ENCODE peak calls at places on chromosome 22, in nine cellular contexts. One of them, this sample, is unnamed. For H3K4me1 and H3K36me3, the result is how much of the 10 kb centered on the place peaks cover.

GRCh38 chr22:39348909-39349505 is 784 bp upstream of the SYNGR1 start:
- DNase-seq in Caco-2: no peak
- DNase-seq in ovary: peak
- DNase-seq in thoracic aorta: no peak
- DNase-seq in right atrium auricular region: no peak
- DNase-seq in suprapubic skin: no peak
- DNase-seq in sigmoid colon: no peak
- DNase-seq in pancreas: no peak
- DNase-seq in cardiac muscle cell: no peak
- DNase-seq in this sample: peak

GRCh38 chr22:35399114-35399677 is 744 bp upstream of the MCM5 start:
- DNase-seq in sigmoid colon: no peak
- DNase-seq in thoracic aorta: no peak
- DNase-seq in Caco-2: peak
- DNase-seq in ovary: no peak
- DNase-seq in pancreas: no peak
- DNase-seq in right atrium auricular region: no peak
- DNase-seq in suprapubic skin: no peak
- DNase-seq in cardiac muscle cell: no peak
- DNase-seq in this sample: no peak

GRCh38 chr22:23119492-23120414 is 22.0 kb downstream of the RSPH14 start:
- DNase-seq in ovary: no peak
- DNase-seq in suprapubic skin: no peak
- DNase-seq in sigmoid colon: no peak
- DNase-seq in cardiac muscle cell: no peak
- DNase-seq in pancreas: no peak
- DNase-seq in Caco-2: no peak
- DNase-seq in right atrium auricular region: no peak
- DNase-seq in thoracic aorta: no peak
- DNase-seq in this sample: no peak

GRCh38 chr22:17243524-17243923 is 24.3 kb upstream of the ADA2 start:
- DNase-seq in ovary: no peak
- DNase-seq in Caco-2: no peak
- DNase-seq in right atrium auricular region: no peak
- DNase-seq in sigmoid colon: no peak
- DNase-seq in thoracic aorta: no peak
- DNase-seq in pancreas: no peak
- DNase-seq in cardiac muscle cell: no peak
- DNase-seq in suprapubic skin: no peak
- DNase-seq in this sample: no peak

GRCh38 chr22:46391486-46392136 is 56.1 kb downstream of the TRMU start:
- DNase-seq in pancreas: no peak
- DNase-seq in cardiac muscle cell: no peak
- DNase-seq in thoracic aorta: no peak
- DNase-seq in ovary: no peak
- DNase-seq in suprapubic skin: no peak
- DNase-seq in sigmoid colon: no peak
- DNase-seq in Caco-2: no peak
- DNase-seq in right atrium auricular region: no peak
- DNase-seq in this sample: no peak

GRCh38 chr22:23696326-23696851 is 5.6 kb downstream of the RGL4 start:
- DNase-seq in thoracic aorta: no peak
- DNase-seq in right atrium auricular region: no peak
- DNase-seq in Caco-2: no peak
- DNase-seq in sigmoid colon: no peak
- DNase-seq in ovary: no peak
- DNase-seq in cardiac muscle cell: peak
- DNase-seq in suprapubic skin: no peak
- DNase-seq in pancreas: peak
- DNase-seq in this sample: no peak

GRCh38 chr22:17754233-17754925 is 19.9 kb downstream of the BID start:
- DNase-seq in suprapubic skin: no peak
- DNase-seq in pancreas: no peak
- DNase-seq in cardiac muscle cell: no peak
- DNase-seq in Caco-2: no peak
- DNase-seq in right atrium auricular region: no peak
- DNase-seq in thoracic aorta: no peak
- DNase-seq in sigmoid colon: no peak
- DNase-seq in ovary: no peak
- DNase-seq in this sample: no peak

GRCh38 chr22:48892571-48893287 is 934.9 kb downstream of the BRD1 start:
- DNase-seq in suprapubic skin: no peak
- DNase-seq in cardiac muscle cell: no peak
- DNase-seq in ovary: no peak
- DNase-seq in Caco-2: no peak
- DNase-seq in right atrium auricular region: peak
- DNase-seq in sigmoid colon: no peak
- DNase-seq in thoracic aorta: no peak
- DNase-seq in pancreas: no peak
- DNase-seq in this sample: no peak

GRCh38 chr22:22030493-22031182 is 48.1 kb upstream of the TOP3B start:
- DNase-seq in suprapubic skin: no peak
- DNase-seq in Caco-2: peak
- DNase-seq in ovary: peak
- DNase-seq in cardiac muscle cell: peak
- DNase-seq in pancreas: no peak
- DNase-seq in thoracic aorta: no peak
- DNase-seq in sigmoid colon: no peak
- DNase-seq in right atrium auricular region: peak
- DNase-seq in this sample: peak

GRCh38 chr22:27526851-27527250 is 274.7 kb downstream of the MN1 start:
- DNase-seq in thoracic aorta: no peak
- DNase-seq in sigmoid colon: no peak
- DNase-seq in suprapubic skin: no peak
- DNase-seq in pancreas: no peak
- DNase-seq in right atrium auricular region: no peak
- DNase-seq in ovary: no peak
- DNase-seq in Caco-2: no peak
- DNase-seq in cardiac muscle cell: no peak
- DNase-seq in this sample: no peak

GRCh38 chr22:49469896-49470740 is 357.6 kb downstream of the BRD1 start:
- DNase-seq in suprapubic skin: no peak
- DNase-seq in right atrium auricular region: no peak
- DNase-seq in cardiac muscle cell: no peak
- DNase-seq in thoracic aorta: no peak
- DNase-seq in pancreas: no peak
- DNase-seq in Caco-2: no peak
- DNase-seq in ovary: no peak
- DNase-seq in sigmoid colon: no peak
- DNase-seq in this sample: no peak

GRCh38 chr22:19891350-19892248 is 36.9 kb upstream of the GNB1L start:
- DNase-seq in pancreas: no peak
- DNase-seq in cardiac muscle cell: peak
- DNase-seq in sigmoid colon: no peak
- DNase-seq in ovary: no peak
- DNase-seq in Caco-2: peak
- DNase-seq in suprapubic skin: no peak
- DNase-seq in thoracic aorta: no peak
- DNase-seq in right atrium auricular region: no peak
- DNase-seq in this sample: peak

GRCh38 chr22:42805016-42805997 is 51.8 kb downstream of the ARFGAP3 start:
- DNase-seq in Caco-2: no peak
- DNase-seq in thoracic aorta: no peak
- DNase-seq in right atrium auricular region: peak
- DNase-seq in ovary: no peak
- DNase-seq in suprapubic skin: peak
- DNase-seq in sigmoid colon: peak
- DNase-seq in cardiac muscle cell: no peak
- DNase-seq in pancreas: peak
- DNase-seq in this sample: no peak

GRCh38 chr22:48686694-48687302 is 1140.9 kb downstream of the BRD1 start:
- DNase-seq in suprapubic skin: no peak
- DNase-seq in pancreas: no peak
- DNase-seq in ovary: no peak
- DNase-seq in right atrium auricular region: no peak
- DNase-seq in cardiac muscle cell: no peak
- DNase-seq in thoracic aorta: no peak
- DNase-seq in sigmoid colon: no peak
- DNase-seq in Caco-2: no peak
- DNase-seq in this sample: no peak

GRCh38 chr22:45896153-45896951 is 80.6 kb downstream of the WNT7B start:
- DNase-seq in cardiac muscle cell: no peak
- DNase-seq in Caco-2: peak
- DNase-seq in thoracic aorta: no peak
- DNase-seq in sigmoid colon: no peak
- DNase-seq in right atrium auricular region: no peak
- DNase-seq in ovary: peak
- DNase-seq in pancreas: peak
- DNase-seq in suprapubic skin: no peak
- DNase-seq in this sample: peak

GRCh38 chr22:43000441-43001175 is 14.3 kb downstream of the PACSIN2 start:
- DNase-seq in cardiac muscle cell: peak
- DNase-seq in sigmoid colon: peak
- DNase-seq in Caco-2: no peak
- DNase-seq in suprapubic skin: no peak
- DNase-seq in right atrium auricular region: no peak
- DNase-seq in thoracic aorta: no peak
- DNase-seq in pancreas: no peak
- DNase-seq in ovary: no peak
- DNase-seq in this sample: no peak

GRCh38 chr22:35170716-35171697 is 86.3 kb upstream of the HMGXB4 start:
- DNase-seq in Caco-2: no peak
- DNase-seq in suprapubic skin: no peak
- DNase-seq in thoracic aorta: no peak
- DNase-seq in ovary: no peak
- DNase-seq in right atrium auricular region: no peak
- DNase-seq in pancreas: no peak
- DNase-seq in cardiac muscle cell: no peak
- DNase-seq in sigmoid colon: no peak
- DNase-seq in this sample: no peak

GRCh38 chr22:39318507-39319283 is 728 bp downstream of the RPL3 start:
- DNase-seq in ovary: no peak
- DNase-seq in thoracic aorta: no peak
- DNase-seq in pancreas: no peak
- DNase-seq in Caco-2: no peak
- DNase-seq in suprapubic skin: no peak
- DNase-seq in sigmoid colon: no peak
- DNase-seq in cardiac muscle cell: peak
- DNase-seq in right atrium auricular region: no peak
- DNase-seq in this sample: no peak

GRCh38 chr22:27724706-27725105 is 76.8 kb downstream of the MN1 start:
- DNase-seq in thoracic aorta: no peak
- DNase-seq in right atrium auricular region: no peak
- DNase-seq in ovary: no peak
- DNase-seq in suprapubic skin: no peak
- DNase-seq in cardiac muscle cell: no peak
- DNase-seq in sigmoid colon: no peak
- DNase-seq in Caco-2: no peak
- DNase-seq in pancreas: no peak
- DNase-seq in this sample: no peak

GRCh38 chr22:41621099-41621910 is at the start of gene XRCC6:
- DNase-seq in right atrium auricular region: peak
- DNase-seq in pancreas: peak
- DNase-seq in sigmoid colon: peak
- DNase-seq in ovary: peak
- DNase-seq in thoracic aorta: peak
- DNase-seq in suprapubic skin: peak
- DNase-seq in cardiac muscle cell: peak
- DNase-seq in Caco-2: peak
- DNase-seq in this sample: peak
- TF ChIP-seq CTCF in right atrium auricular region: no peak
- TF ChIP-seq CTCF in pancreas: no peak
- TF ChIP-seq CTCF in sigmoid colon: no peak
- TF ChIP-seq CTCF in ovary: no peak
- TF ChIP-seq CTCF in thoracic aorta: no peak
- TF ChIP-seq CTCF in suprapubic skin: no peak
- TF ChIP-seq CTCF in cardiac muscle cell: no peak
- TF ChIP-seq CTCF in Caco-2: no peak
- TF ChIP-seq CTCF in this sample: no peak

GRCh38 chr22:38282397-38282796 is 9.6 kb upstream of the TMEM184B start:
- DNase-seq in Caco-2: no peak
- DNase-seq in sigmoid colon: no peak
- DNase-seq in ovary: no peak
- DNase-seq in suprapubic skin: no peak
- DNase-seq in thoracic aorta: no peak
- DNase-seq in cardiac muscle cell: no peak
- DNase-seq in right atrium auricular region: no peak
- DNase-seq in pancreas: no peak
- DNase-seq in this sample: no peak
- H3K4me1 ChIP-seq in Caco-2: under half
- H3K4me1 ChIP-seq in sigmoid colon: under half
- H3K4me1 ChIP-seq in ovary: under half
- H3K4me1 ChIP-seq in suprapubic skin: under half
- H3K4me1 ChIP-seq in thoracic aorta: under half
- H3K4me1 ChIP-seq in cardiac muscle cell: under half
- H3K4me1 ChIP-seq in right atrium auricular region: under half
- H3K4me1 ChIP-seq in pancreas: under half
- H3K4me1 ChIP-seq in this sample: under half

GRCh38 chr22:31647516-31647915 is 14.5 kb downstream of the PISD start:
- DNase-seq in Caco-2: no peak
- DNase-seq in cardiac muscle cell: peak
- DNase-seq in pancreas: no peak
- DNase-seq in sigmoid colon: no peak
- DNase-seq in ovary: no peak
- DNase-seq in thoracic aorta: no peak
- DNase-seq in right atrium auricular region: no peak
- DNase-seq in suprapubic skin: no peak
- DNase-seq in this sample: no peak
- H3K36me3 ChIP-seq in Caco-2: under half
- H3K36me3 ChIP-seq in cardiac muscle cell: under half
- H3K36me3 ChIP-seq in pancreas: under half
- H3K36me3 ChIP-seq in sigmoid colon: under half
- H3K36me3 ChIP-seq in ovary: under half
- H3K36me3 ChIP-seq in thoracic aorta: under half
- H3K36me3 ChIP-seq in right atrium auricular region: under half
- H3K36me3 ChIP-seq in suprapubic skin: under half
- H3K36me3 ChIP-seq in this sample: under half

GRCh38 chr22:44521326-44521725 is 23.3 kb upstream of the RTL6 start:
- DNase-seq in suprapubic skin: no peak
- DNase-seq in right atrium auricular region: peak
- DNase-seq in Caco-2: no peak
- DNase-seq in pancreas: no peak
- DNase-seq in ovary: no peak
- DNase-seq in cardiac muscle cell: no peak
- DNase-seq in thoracic aorta: no peak
- DNase-seq in sigmoid colon: peak
- DNase-seq in this sample: no peak

GRCh38 chr22:44522526-44523170 is 24.6 kb upstream of the RTL6 start:
- DNase-seq in thoracic aorta: no peak
- DNase-seq in Caco-2: no peak
- DNase-seq in right atrium auricular region: peak
- DNase-seq in cardiac muscle cell: no peak
- DNase-seq in pancreas: no peak
- DNase-seq in suprapubic skin: no peak
- DNase-seq in ovary: no peak
- DNase-seq in sigmoid colon: peak
- DNase-seq in this sample: no peak

GRCh38 chr22:44516841-44517240 is 18.8 kb upstream of the RTL6 start:
- DNase-seq in thoracic aorta: no peak
- DNase-seq in Caco-2: no peak
- DNase-seq in ovary: no peak
- DNase-seq in cardiac muscle cell: no peak
- DNase-seq in suprapubic skin: no peak
- DNase-seq in pancreas: no peak
- DNase-seq in right atrium auricular region: peak
- DNase-seq in sigmoid colon: no peak
- DNase-seq in this sample: no peak

GRCh38 chr22:44520695-44521094 is 22.7 kb upstream of the RTL6 start:
- DNase-seq in right atrium auricular region: peak
- DNase-seq in Caco-2: no peak
- DNase-seq in cardiac muscle cell: no peak
- DNase-seq in thoracic aorta: no peak
- DNase-seq in suprapubic skin: no peak
- DNase-seq in ovary: no peak
- DNase-seq in pancreas: no peak
- DNase-seq in sigmoid colon: no peak
- DNase-seq in this sample: no peak

GRCh38 chr22:44519895-44520294 is 21.9 kb upstream of the RTL6 start:
- DNase-seq in Caco-2: no peak
- DNase-seq in right atrium auricular region: peak
- DNase-seq in sigmoid colon: no peak
- DNase-seq in thoracic aorta: no peak
- DNase-seq in pancreas: no peak
- DNase-seq in ovary: no peak
- DNase-seq in suprapubic skin: no peak
- DNase-seq in cardiac muscle cell: no peak
- DNase-seq in this sample: no peak
- TF ChIP-seq CTCF in Caco-2: no peak
- TF ChIP-seq CTCF in right atrium auricular region: no peak
- TF ChIP-seq CTCF in sigmoid colon: no peak
- TF ChIP-seq CTCF in thoracic aorta: no peak
- TF ChIP-seq CTCF in pancreas: no peak
- TF ChIP-seq CTCF in ovary: no peak
- TF ChIP-seq CTCF in suprapubic skin: no peak
- TF ChIP-seq CTCF in cardiac muscle cell: no peak
- TF ChIP-seq CTCF in this sample: no peak